ENCODE peak calls at places on chromosomes 3 and 15, in nine cellular contexts. X, T, W, P, J, R, U, C and G are unnamed samples.

GRCh38 chr3:129549006-129549800 is 6.2 kb downstream of the H1-8 start:
- DNase-seq in X (no peak), T (no peak), W (no peak), P (no peak), J (no peak), R (no peak), U (no peak), C (no peak), G (no peak)

GRCh38 chr3:69033470-69033869 is 18.7 kb downstream of the TMF1 start:
- DNase-seq in X (no peak), T (peak), W (no peak), P (no peak), J (no peak), R (no peak), U (no peak), C (no peak), G (no peak)

GRCh38 chr3:37892917-37893595 is 31.4 kb downstream of the CTDSPL start:
- DNase-seq in X (no peak), T (peak), W (no peak), P (peak), J (no peak), R (no peak), U (no peak), C (no peak), G (no peak)

GRCh38 chr3:38102073-38102844 is 34.7 kb downstream of the ACAA1 start:
- DNase-seq in X (no peak), T (no peak), W (no peak), P (no peak), J (no peak), R (no peak), U (no peak), C (no peak), G (no peak)

GRCh38 chr3:35549690-35550089 is 89.6 kb upstream of the ARPP21 start:
- DNase-seq in X (no peak), T (peak), W (no peak), P (no peak), J (peak), R (no peak), U (no peak), C (no peak), G (no peak)

GRCh38 chr15:63600001-63600645 is 2.9 kb downstream of the FBXL22 start:
- DNase-seq in X (no peak), T (peak), W (peak), P (no peak), J (peak), R (no peak), U (no peak), C (no peak), G (no peak)

GRCh38 chr3:46612324-46612723 is at the start of gene FAM240A:
- DNase-seq in X (no peak), T (peak), W (no peak), P (no peak), J (no peak), R (no peak), U (no peak), C (no peak), G (no peak)

GRCh38 chr3:94615275-94616065 is 552.6 kb downstream of the NSUN3 start:
- DNase-seq in X (no peak), T (no peak), W (no peak), P (no peak), J (no peak), R (peak), U (no peak), C (no peak), G (no peak)

GRCh38 chr3:184338538-184338945 is 1.1 kb downstream of the FAM131A start:
- DNase-seq in X (peak), T (peak), W (no peak), P (no peak), J (peak), R (no peak), U (no peak), C (no peak), G (peak)

GRCh38 chr3:134598813-134599563 is 51.8 kb downstream of the KY start:
- DNase-seq in X (no peak), T (no peak), W (no peak), P (no peak), J (no peak), R (no peak), U (no peak), C (no peak), G (no peak)

GRCh38 chr3:169847896-169848295 is 21.8 kb downstream of the LRRC31 start:
- DNase-seq in X (no peak), T (no peak), W (no peak), P (no peak), J (no peak), R (no peak), U (no peak), C (no peak), G (peak)

GRCh38 chr3:187403768-187404270 is 35.6 kb downstream of the RTP4 start:
- DNase-seq in X (no peak), T (peak), W (no peak), P (no peak), J (no peak), R (no peak), U (no peak), C (no peak), G (no peak)

GRCh38 chr3:100844063-100844936 is 135.0 kb downstream of the TFG start:
- DNase-seq in X (no peak), T (no peak), W (no peak), P (no peak), J (no peak), R (no peak), U (no peak), C (no peak), G (no peak)

GRCh38 chr3:10546887-10547286 is 41.5 kb upstream of the ATP2B2 start:
- DNase-seq in X (no peak), T (no peak), W (no peak), P (no peak), J (no peak), R (no peak), U (no peak), C (no peak), G (no peak)

GRCh38 chr3:140499114-140499757 is 178.6 kb upstream of the TRIM42 start:
- DNase-seq in X (no peak), T (peak), W (no peak), P (no peak), J (peak), R (peak), U (peak), C (no peak), G (peak)

GRCh38 chr3:45870099-45870498 is 16.2 kb upstream of the CCR9 start:
- DNase-seq in X (no peak), T (no peak), W (no peak), P (no peak), J (no peak), R (no peak), U (no peak), C (no peak), G (no peak)

GRCh38 chr3:67715911-67716310 is 61.5 kb upstream of the SUCLG2 start:
- DNase-seq in X (no peak), T (no peak), W (no peak), P (no peak), J (no peak), R (no peak), U (no peak), C (no peak), G (no peak)

GRCh38 chr3:72241525-72241924 is 456.6 kb upstream of the PROK2 start:
- DNase-seq in X (no peak), T (no peak), W (no peak), P (no peak), J (no peak), R (no peak), U (peak), C (no peak), G (no peak)

GRCh38 chr3:31369637-31370036 is 163.1 kb upstream of the STT3B start:
- DNase-seq in X (no peak), T (peak), W (no peak), P (no peak), J (no peak), R (no peak), U (no peak), C (no peak), G (no peak)

GRCh38 chr15:58770519-58770856 is 614 bp upstream of the MINDY2 start:
- DNase-seq in X (no peak), T (peak), W (no peak), P (peak), J (no peak), R (no peak), U (peak), C (no peak), G (no peak)

GRCh38 chr3:128188958-128189357 is 35.7 kb downstream of the EEFSEC start:
- DNase-seq in X (no peak), T (no peak), W (no peak), P (no peak), J (no peak), R (no peak), U (no peak), C (no peak), G (no peak)

GRCh38 chr15:90261811-90262210 is 3.7 kb upstream of the NGRN start:
- DNase-seq in X (no peak), T (peak), W (no peak), P (no peak), J (no peak), R (no peak), U (no peak), C (no peak), G (no peak)

GRCh38 chr3:196192036-196193001 is 18.9 kb downstream of the ZDHHC19 start:
- DNase-seq in X (no peak), T (no peak), W (no peak), P (no peak), J (no peak), R (no peak), U (peak), C (no peak), G (no peak)

GRCh38 chr3:53003320-53003719 is 42.6 kb downstream of the SFMBT1 start:
- DNase-seq in X (no peak), T (no peak), W (no peak), P (no peak), J (no peak), R (no peak), U (no peak), C (no peak), G (no peak)

GRCh38 chr15:71349736-71350515 is 234.7 kb downstream of the THSD4 start:
- DNase-seq in X (no peak), T (no peak), W (no peak), P (no peak), J (peak), R (no peak), U (no peak), C (no peak), G (no peak)

GRCh38 chr15:87753539-87753938 is 503.0 kb downstream of the NTRK3 start:
- DNase-seq in X (no peak), T (no peak), W (no peak), P (no peak), J (no peak), R (peak), U (no peak), C (no peak), G (no peak)

GRCh38 chr3:109072208-109072607 is 45.7 kb downstream of the MORC1 start:
- DNase-seq in X (no peak), T (no peak), W (no peak), P (no peak), J (no peak), R (no peak), U (no peak), C (no peak), G (no peak)

GRCh38 chr3:45020534-45020933 is 5.6 kb upstream of the CLEC3B start:
- DNase-seq in X (no peak), T (no peak), W (no peak), P (no peak), J (no peak), R (no peak), U (no peak), C (no peak), G (no peak)

GRCh38 chr3:153442386-153442785 is 280.4 kb downstream of the RAP2B start:
- DNase-seq in X (no peak), T (peak), W (no peak), P (no peak), J (peak), R (no peak), U (no peak), C (no peak), G (no peak)

GRCh38 chr3:136949146-136949545 is 8.6 kb upstream of the IL20RB start:
- DNase-seq in X (no peak), T (no peak), W (no peak), P (no peak), J (no peak), R (no peak), U (peak), C (no peak), G (no peak)

GRCh38 chr3:13266005-13266404 is 154.1 kb downstream of the NUP210 start:
- DNase-seq in X (no peak), T (no peak), W (no peak), P (no peak), J (no peak), R (no peak), U (no peak), C (no peak), G (no peak)

GRCh38 chr3:129013491-129013891 is 12.4 kb downstream of the EFCC1 start:
- DNase-seq in X (no peak), T (no peak), W (no peak), P (no peak), J (no peak), R (no peak), U (no peak), C (no peak), G (no peak)

GRCh38 chr3:149452036-149452435 is 22.5 kb upstream of the TM4SF4 start:
- DNase-seq in X (no peak), T (no peak), W (no peak), P (no peak), J (no peak), R (no peak), U (peak), C (no peak), G (no peak)

GRCh38 chr3:146250449-146251382 is at the start of gene PLSCR4:
- DNase-seq in X (peak), T (peak), W (peak), P (peak), J (peak), R (peak), U (no peak), C (no peak), G (no peak)

GRCh38 chr3:37736632-37737031 is 125.0 kb upstream of the CTDSPL start:
- DNase-seq in X (no peak), T (peak), W (no peak), P (no peak), J (no peak), R (no peak), U (peak), C (no peak), G (no peak)

GRCh38 chr15:53588773-53589172 is 170.7 kb downstream of the WDR72 start:
- DNase-seq in X (no peak), T (no peak), W (no peak), P (no peak), J (no peak), R (no peak), U (no peak), C (no peak), G (no peak)

GRCh38 chr3:77939726-77940125 is 899.8 kb downstream of the ROBO2 start:
- DNase-seq in X (no peak), T (peak), W (no peak), P (no peak), J (peak), R (no peak), U (no peak), C (no peak), G (no peak)